ENCODE peak calls at places on chromosomes 7 and 10, in five cellular contexts. R is brain microvascular endothelial cell, V is SK-N-SH, B is GM13977, U is GM20000. X is an unnamed sample.

GRCh38 chr7:151013728-151014497 is 10.4 kb downstream of the ATG9B start:
- DNase-seq in R (peak; percentile 79), V (peak; percentile 98), B (peak; percentile 87), U (peak; percentile 87), X (peak; percentile 85)

GRCh38 chr10:53601260-53601875 is 828.8 kb upstream of the MBL2 start:
- DNase-seq in R (peak; percentile 8), V (peak; percentile 14), B (peak; percentile 17), U (peak; percentile 14), X (peak; percentile 25)

GRCh38 chr10:5976689-5977470 is 463 bp downstream of the IL15RA start:
- DNase-seq in R (no peak), V (no peak), B (peak; percentile 44), U (peak; percentile 60), X (peak; percentile 55)

GRCh38 chr7:159023216-159023615 is 121.5 kb downstream of the VIPR2 start:
- DNase-seq in R (no peak), V (no peak), B (no peak), U (no peak), X (no peak)

GRCh38 chr7:95886501-95887090 is 114.2 kb downstream of the DYNC1I1 start:
- DNase-seq in R (peak; percentile 65), V (no peak), B (no peak), U (no peak), X (no peak)

GRCh38 chr7:110521357-110521756 is 569.6 kb upstream of the LRRN3 start:
- DNase-seq in R (no peak), V (no peak), B (no peak), U (no peak), X (no peak)

GRCh38 chr10:59878915-59879314 is 27.4 kb downstream of the CCDC6 start:
- DNase-seq in R (no peak), V (no peak), B (no peak), U (no peak), X (no peak)

GRCh38 chr10:119654540-119654939 is 3.4 kb downstream of the BAG3 start:
- DNase-seq in R (no peak), V (no peak), B (no peak), U (no peak), X (no peak)

GRCh38 chr10:68007356-68007755 is 67.7 kb downstream of the HERC4 start:
- DNase-seq in R (no peak), V (no peak), B (no peak), U (no peak), X (no peak)

GRCh38 chr10:50512743-50513416 is 110.9 kb downstream of the SGMS1 start:
- DNase-seq in R (no peak), V (no peak), B (no peak), U (peak; percentile 45), X (no peak)

GRCh38 chr10:100996678-100997363 is 2.8 kb upstream of the LZTS2 start:
- DNase-seq in R (no peak), V (peak; percentile 85), B (peak; percentile 82), U (peak; percentile 82), X (peak; percentile 75)

GRCh38 chr10:84820121-84820520 is 491.7 kb downstream of the CCSER2 start:
- DNase-seq in R (no peak), V (no peak), B (no peak), U (no peak), X (no peak)

GRCh38 chr7:32323687-32324086 is 166.5 kb downstream of the LSM5 start:
- DNase-seq in R (no peak), V (no peak), B (no peak), U (no peak), X (no peak)

GRCh38 chr7:134527979-134528371 is 608 bp downstream of the AKR1B10 start:
- DNase-seq in R (peak; percentile 64), V (no peak), B (no peak), U (no peak), X (no peak)

GRCh38 chr7:6502886-6503285 is 48.4 kb downstream of the GRID2IP start:
- DNase-seq in R (no peak), V (no peak), B (peak; percentile 19), U (no peak), X (peak; percentile 20)

GRCh38 chr10:30433286-30433778 is 652 bp upstream of the MAP3K8 start:
- DNase-seq in R (peak; percentile 58), V (peak; percentile 78), B (no peak), U (peak; percentile 23), X (no peak)

GRCh38 chr10:43055991-43056567 is 20.8 kb upstream of the RET start:
- DNase-seq in R (no peak), V (peak; percentile 87), B (no peak), U (no peak), X (no peak)

GRCh38 chr10:19119191-19119590 is 70.6 kb downstream of the MALRD1 start:
- DNase-seq in R (no peak), V (no peak), B (no peak), U (no peak), X (no peak)

GRCh38 chr7:19957664-19958063 is 184.2 kb upstream of the TMEM196 start:
- DNase-seq in R (peak; percentile 27), V (no peak), B (no peak), U (no peak), X (no peak)

GRCh38 chr10:105743343-105744056 is 1102.4 kb downstream of the SORCS3 start:
- DNase-seq in R (no peak), V (no peak), B (no peak), U (no peak), X (no peak)

GRCh38 chr7:137661634-137662033 is 185.1 kb downstream of the DGKI start:
- DNase-seq in R (no peak), V (no peak), B (no peak), U (no peak), X (no peak)

GRCh38 chr10:123356799-123357198 is 202.6 kb downstream of the BUB3 start:
- DNase-seq in R (no peak), V (peak; percentile 62), B (no peak), U (no peak), X (no peak)

GRCh38 chr7:13851756-13852155 is 137.7 kb downstream of the ETV1 start:
- DNase-seq in R (peak; percentile 58), V (peak; percentile 33), B (no peak), U (no peak), X (no peak)

GRCh38 chr7:74084722-74085578 is 1.3 kb downstream of the LIMK1 start:
- DNase-seq in R (no peak), V (peak; percentile 27), B (no peak), U (no peak), X (no peak)

GRCh38 chr10:79375321-79376077 is 28.2 kb downstream of the PPIF start:
- DNase-seq in R (peak; percentile 41), V (no peak), B (no peak), U (peak; percentile 4), X (no peak)

GRCh38 chr10:63843107-63843506 is 321.9 kb downstream of the REEP3 start:
- DNase-seq in R (no peak), V (no peak), B (no peak), U (no peak), X (no peak)

GRCh38 chr7:112357136-112357535 is 93.1 kb upstream of the IFRD1 start:
- DNase-seq in R (no peak), V (peak; percentile 30), B (no peak), U (no peak), X (no peak)

GRCh38 chr10:112799726-112800510 is 150.1 kb upstream of the TCF7L2 start:
- DNase-seq in R (no peak), V (no peak), B (no peak), U (no peak), X (no peak)

GRCh38 chr7:155052982-155053381 is 17.1 kb upstream of the HTR5A start:
- DNase-seq in R (no peak), V (no peak), B (no peak), U (no peak), X (no peak)

GRCh38 chr7:17680943-17681351 is 259.3 kb downstream of the SNX13 start:
- DNase-seq in R (no peak), V (no peak), B (no peak), U (no peak), X (no peak)

GRCh38 chr10:29438271-29438670 is 149.4 kb downstream of the LYZL1 start:
- DNase-seq in R (no peak), V (no peak), B (no peak), U (no peak), X (no peak)

GRCh38 chr10:121835376-121835775 is 92.5 kb downstream of the ATE1 start:
- DNase-seq in R (no peak), V (no peak), B (no peak), U (no peak), X (no peak)

DNA sequence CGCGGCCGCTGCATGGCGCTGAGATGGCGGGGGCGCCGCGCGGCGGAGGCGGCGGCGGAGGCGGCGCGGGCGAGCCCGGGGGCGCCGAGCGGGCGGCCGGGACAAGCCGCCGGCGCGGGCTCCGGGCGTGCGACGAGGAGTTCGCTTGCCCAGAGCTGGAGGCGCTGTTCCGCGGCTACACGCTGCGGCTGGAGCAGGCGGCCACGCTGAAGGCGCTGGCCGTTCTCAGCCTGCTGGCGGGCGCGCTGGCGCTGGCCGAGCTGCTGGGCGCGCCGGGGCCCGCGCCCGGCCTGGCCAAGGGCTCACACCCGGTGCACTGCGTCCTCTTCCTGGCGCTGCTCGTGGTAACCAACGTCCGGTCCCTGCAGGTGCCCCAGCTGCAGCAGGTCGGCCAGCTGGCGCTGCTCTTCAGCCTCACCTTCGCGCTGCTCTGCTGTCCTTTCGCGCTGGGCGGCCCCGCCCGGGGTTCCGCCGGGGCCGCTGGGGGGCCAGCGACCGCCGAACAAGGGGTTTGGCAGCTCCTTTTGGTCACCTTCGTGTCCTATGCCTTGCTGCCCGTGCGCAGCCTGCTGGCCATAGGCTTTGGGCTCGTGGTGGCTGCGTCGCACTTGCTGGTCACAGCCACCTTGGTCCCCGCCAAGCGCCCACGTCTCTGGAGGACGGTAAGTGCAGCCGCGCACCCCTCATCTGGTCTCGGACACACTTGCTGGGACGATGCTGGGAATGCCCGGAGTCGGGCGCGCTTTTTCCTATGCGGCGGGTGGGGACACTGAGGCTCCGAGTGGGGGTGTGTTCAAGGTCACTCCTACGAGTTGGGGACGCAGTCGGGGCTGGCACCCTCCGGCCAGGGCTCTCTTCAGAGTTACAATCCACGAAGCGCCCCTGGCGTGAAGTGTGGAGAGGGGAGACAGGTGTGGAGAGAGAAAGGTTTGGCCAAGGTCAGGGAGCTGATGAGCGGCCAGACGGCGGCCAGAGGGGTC is 643 bp downstream of the ADCY1 start:
- DNase-seq in R (peak; percentile 14), V (peak; percentile 92), B (peak; percentile 83), U (peak; percentile 78), X (peak; percentile 78)
- TF ChIP-seq CTCF in R (peak; percentile 43), V (no peak), B (peak; percentile 30), U (no peak), X (no peak)

GRCh38 chr7:80921130-80921529 is 2.3 kb upstream of the SEMA3C start:
- DNase-seq in R (no peak), V (no peak), B (no peak), U (no peak), X (no peak)
- TF ChIP-seq CTCF in R (no peak), V (no peak), B (no peak), U (no peak), X (no peak)

GRCh38 chr10:90293629-90294028 is 564.2 kb downstream of the HTR7 start:
- DNase-seq in R (no peak), V (no peak), B (no peak), U (no peak), X (no peak)

GRCh38 chr10:90286406-90286805 is 571.4 kb downstream of the HTR7 start:
- DNase-seq in R (no peak), V (no peak), B (no peak), U (no peak), X (no peak)

GRCh38 chr10:90289037-90289436 is 568.8 kb downstream of the HTR7 start:
- DNase-seq in R (peak; percentile 25), V (no peak), B (no peak), U (no peak), X (peak; percentile 8)

GRCh38 chr10:90286941-90287340 is 570.9 kb downstream of the HTR7 start:
- DNase-seq in R (no peak), V (no peak), B (no peak), U (no peak), X (no peak)

GRCh38 chr10:90288403-90288933 is 569.4 kb downstream of the HTR7 start:
- DNase-seq in R (peak; percentile 56), V (no peak), B (no peak), U (no peak), X (no peak)
- TF ChIP-seq CTCF in R (peak; percentile 66), V (no peak), B (no peak), U (no peak), X (no peak)

GRCh38 chr7:114939484-114940097 is 17.7 kb downstream of the MDFIC start:
- DNase-seq in R (no peak), V (no peak), B (no peak), U (no peak), X (no peak)
- TF ChIP-seq CTCF in R (peak; percentile 22), V (peak; percentile 55), B (peak; percentile 45), U (peak; percentile 72), X (no peak)

X was measured in GM13976.